ENCODE peak calls at places on chromosomes 3 and 15, in five cellular contexts. One of them, this sample, is unnamed.

GRCh38 chr3:172249039-172249438 is 199.2 kb downstream of the GHSR start:
- DNase-seq in A549: no peak
- DNase-seq in suprapubic skin: no peak
- DNase-seq in tibial nerve: no peak
- DNase-seq in esophagus muscularis mucosa: no peak
- DNase-seq in this sample: no peak

GRCh38 chr3:46812237-46812791 is 50.9 kb downstream of the MYL3 start:
- DNase-seq in suprapubic skin: peak; percentile 78
- DNase-seq in tibial nerve: no peak
- DNase-seq in A549: peak; percentile 21
- DNase-seq in esophagus muscularis mucosa: no peak
- DNase-seq in this sample: peak; percentile 84

GRCh38 chr3:172776049-172776717 is 25.7 kb downstream of the ECT2 start:
- DNase-seq in tibial nerve: no peak
- DNase-seq in A549: no peak
- DNase-seq in esophagus muscularis mucosa: no peak
- DNase-seq in suprapubic skin: no peak
- DNase-seq in this sample: no peak

GRCh38 chr15:61835476-61836106 is 224.7 kb downstream of the VPS13C start:
- DNase-seq in esophagus muscularis mucosa: no peak
- DNase-seq in tibial nerve: peak; percentile 81
- DNase-seq in A549: peak; percentile 57
- DNase-seq in suprapubic skin: peak; percentile 75
- DNase-seq in this sample: peak; percentile 79

GRCh38 chr3:141366285-141367037 is 1.8 kb upstream of the ZBTB38 start:
- DNase-seq in A549: peak; percentile 89
- DNase-seq in suprapubic skin: no peak
- DNase-seq in esophagus muscularis mucosa: peak; percentile 83
- DNase-seq in tibial nerve: peak; percentile 32
- DNase-seq in this sample: peak; percentile 83

GRCh38 chr3:81723732-81724313 is 37.6 kb downstream of the GBE1 start:
- DNase-seq in tibial nerve: no peak
- DNase-seq in esophagus muscularis mucosa: no peak
- DNase-seq in suprapubic skin: no peak
- DNase-seq in A549: peak; percentile 56
- DNase-seq in this sample: no peak

GRCh38 chr15:63601026-63601726 is 4.0 kb downstream of the FBXL22 start:
- DNase-seq in esophagus muscularis mucosa: peak; percentile 79
- DNase-seq in A549: peak; percentile 30
- DNase-seq in tibial nerve: no peak
- DNase-seq in suprapubic skin: peak; percentile 74
- DNase-seq in this sample: peak; percentile 71

GRCh38 chr15:84857418-84858004 is 27.0 kb upstream of the SLC28A1 start:
- DNase-seq in A549: no peak
- DNase-seq in tibial nerve: no peak
- DNase-seq in suprapubic skin: no peak
- DNase-seq in esophagus muscularis mucosa: no peak
- DNase-seq in this sample: no peak

GRCh38 chr3:63791974-63792373 is 27.1 kb upstream of the C3orf49 start:
- DNase-seq in suprapubic skin: no peak
- DNase-seq in A549: peak; percentile 10
- DNase-seq in esophagus muscularis mucosa: no peak
- DNase-seq in tibial nerve: no peak
- DNase-seq in this sample: no peak

GRCh38 chr15:23561914-23562313 is 3.6 kb upstream of the MKRN3 start:
- DNase-seq in esophagus muscularis mucosa: no peak
- DNase-seq in suprapubic skin: no peak
- DNase-seq in A549: no peak
- DNase-seq in tibial nerve: no peak
- DNase-seq in this sample: no peak

GRCh38 chr15:69474291-69474690 is 21.7 kb downstream of the RPLP1 start:
- DNase-seq in esophagus muscularis mucosa: no peak
- DNase-seq in A549: no peak
- DNase-seq in suprapubic skin: peak; percentile 14
- DNase-seq in tibial nerve: no peak
- DNase-seq in this sample: no peak

GRCh38 chr15:89104172-89104564 is 15.9 kb downstream of the ABHD2 start:
- DNase-seq in suprapubic skin: no peak
- DNase-seq in A549: no peak
- DNase-seq in esophagus muscularis mucosa: no peak
- DNase-seq in tibial nerve: peak; percentile 69
- DNase-seq in this sample: peak; percentile 57

GRCh38 chr15:89107984-89108383 is 19.7 kb downstream of the ABHD2 start:
- DNase-seq in esophagus muscularis mucosa: no peak
- DNase-seq in suprapubic skin: no peak
- DNase-seq in A549: no peak
- DNase-seq in tibial nerve: no peak
- DNase-seq in this sample: peak; percentile 75

GRCh38 chr15:89103481-89104171 is 15.4 kb downstream of the ABHD2 start:
- DNase-seq in tibial nerve: no peak
- DNase-seq in suprapubic skin: no peak
- DNase-seq in esophagus muscularis mucosa: no peak
- DNase-seq in A549: no peak
- DNase-seq in this sample: peak; percentile 53

GRCh38 chr15:89106200-89106599 is 17.9 kb downstream of the ABHD2 start:
- DNase-seq in esophagus muscularis mucosa: no peak
- DNase-seq in suprapubic skin: no peak
- DNase-seq in tibial nerve: no peak
- DNase-seq in A549: no peak
- DNase-seq in this sample: peak; percentile 58

GRCh38 chr15:89105147-89105546 is 16.9 kb downstream of the ABHD2 start:
- DNase-seq in A549: peak; percentile 75
- DNase-seq in suprapubic skin: no peak
- DNase-seq in tibial nerve: no peak
- DNase-seq in esophagus muscularis mucosa: no peak
- DNase-seq in this sample: no peak
- TF ChIP-seq EP300 in A549: peak; percentile 79
- TF ChIP-seq EP300 in suprapubic skin: no peak
- TF ChIP-seq EP300 in tibial nerve: peak; percentile 58
- TF ChIP-seq EP300 in esophagus muscularis mucosa: no peak
- TF ChIP-seq EP300 in this sample: no peak

GRCh38 chr3:194128202-194128907 is 7.6 kb upstream of the HES1 start:
- DNase-seq in tibial nerve: no peak
- DNase-seq in suprapubic skin: no peak
- DNase-seq in esophagus muscularis mucosa: no peak
- DNase-seq in A549: no peak
- DNase-seq in this sample: no peak

GRCh38 chr3:194129581-194130133 is 6.3 kb upstream of the HES1 start:
- DNase-seq in suprapubic skin: no peak
- DNase-seq in A549: no peak
- DNase-seq in esophagus muscularis mucosa: no peak
- DNase-seq in tibial nerve: no peak
- DNase-seq in this sample: peak; percentile 20

GRCh38 chr3:194130211-194130610 is 5.7 kb upstream of the HES1 start:
- DNase-seq in suprapubic skin: no peak
- DNase-seq in esophagus muscularis mucosa: no peak
- DNase-seq in tibial nerve: no peak
- DNase-seq in A549: no peak
- DNase-seq in this sample: no peak

GRCh38 chr3:194132465-194133358 is 3.2 kb upstream of the HES1 start:
- DNase-seq in A549: peak; percentile 33
- DNase-seq in suprapubic skin: no peak
- DNase-seq in tibial nerve: no peak
- DNase-seq in esophagus muscularis mucosa: no peak
- DNase-seq in this sample: peak; percentile 46

GRCh38 chr3:194130807-194131589 is 5.0 kb upstream of the HES1 start:
- DNase-seq in esophagus muscularis mucosa: no peak
- DNase-seq in suprapubic skin: no peak
- DNase-seq in A549: peak; percentile 74
- DNase-seq in tibial nerve: no peak
- DNase-seq in this sample: no peak
- TF ChIP-seq POLR2A in esophagus muscularis mucosa: no peak
- TF ChIP-seq POLR2A in suprapubic skin: no peak
- TF ChIP-seq POLR2A in A549: no peak
- TF ChIP-seq POLR2A in tibial nerve: no peak
- TF ChIP-seq POLR2A in this sample: no peak

DNA sequence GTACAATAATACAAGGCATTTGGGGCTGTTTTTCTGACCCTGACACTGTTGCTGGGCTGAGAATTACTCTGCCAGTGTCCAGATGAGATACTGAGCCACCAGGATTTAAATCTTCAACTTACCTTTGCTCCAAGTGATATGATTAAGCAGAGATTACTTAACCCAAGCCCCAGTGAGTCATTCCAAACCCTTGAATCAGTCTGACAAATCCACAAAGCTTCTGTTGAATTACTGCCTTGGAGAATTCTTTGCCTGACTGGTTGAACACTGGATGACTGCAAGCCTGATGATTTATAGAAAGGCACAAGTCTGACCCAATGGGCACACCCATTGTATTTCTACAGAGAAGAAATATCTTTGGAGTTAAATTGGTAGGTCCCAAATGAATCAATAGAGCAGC is 88.2 kb upstream of the TSC22D2 start:
- DNase-seq in A549: peak; percentile 95
- DNase-seq in suprapubic skin: no peak
- DNase-seq in tibial nerve: no peak
- DNase-seq in esophagus muscularis mucosa: no peak
- DNase-seq in this sample: no peak
- TF ChIP-seq EP300 in A549: peak; percentile 52
- TF ChIP-seq EP300 in suprapubic skin: no peak
- TF ChIP-seq EP300 in tibial nerve: no peak
- TF ChIP-seq EP300 in esophagus muscularis mucosa: no peak
- TF ChIP-seq EP300 in this sample: no peak

GRCh38 chr15:42138968-42139386 is 17.5 kb downstream of the PLA2G4F start:
- DNase-seq in A549: no peak
- DNase-seq in suprapubic skin: peak; percentile 45
- DNase-seq in esophagus muscularis mucosa: no peak
- DNase-seq in tibial nerve: no peak
- DNase-seq in this sample: peak; percentile 30
- TF ChIP-seq POLR2A in A549: no peak
- TF ChIP-seq POLR2A in suprapubic skin: no peak
- TF ChIP-seq POLR2A in esophagus muscularis mucosa: no peak
- TF ChIP-seq POLR2A in tibial nerve: no peak
- TF ChIP-seq POLR2A in this sample: no peak

GRCh38 chr3:39108309-39108708 is 829 bp downstream of the TTC21A start:
- DNase-seq in esophagus muscularis mucosa: no peak
- DNase-seq in suprapubic skin: no peak
- DNase-seq in A549: no peak
- DNase-seq in tibial nerve: no peak
- DNase-seq in this sample: no peak
- TF ChIP-seq EP300 in esophagus muscularis mucosa: no peak
- TF ChIP-seq EP300 in suprapubic skin: no peak
- TF ChIP-seq EP300 in A549: no peak
- TF ChIP-seq EP300 in tibial nerve: no peak
- TF ChIP-seq EP300 in this sample: no peak

GRCh38 chr15:81023483-81024264 is 23.0 kb downstream of the TLNRD1 start:
- DNase-seq in suprapubic skin: peak; percentile 91
- DNase-seq in esophagus muscularis mucosa: peak; percentile 93
- DNase-seq in tibial nerve: peak; percentile 86
- DNase-seq in A549: no peak
- DNase-seq in this sample: peak; percentile 89
- TF ChIP-seq POLR2A in suprapubic skin: no peak
- TF ChIP-seq POLR2A in esophagus muscularis mucosa: no peak
- TF ChIP-seq POLR2A in tibial nerve: no peak
- TF ChIP-seq POLR2A in A549: no peak
- TF ChIP-seq POLR2A in this sample: no peak

DNA sequence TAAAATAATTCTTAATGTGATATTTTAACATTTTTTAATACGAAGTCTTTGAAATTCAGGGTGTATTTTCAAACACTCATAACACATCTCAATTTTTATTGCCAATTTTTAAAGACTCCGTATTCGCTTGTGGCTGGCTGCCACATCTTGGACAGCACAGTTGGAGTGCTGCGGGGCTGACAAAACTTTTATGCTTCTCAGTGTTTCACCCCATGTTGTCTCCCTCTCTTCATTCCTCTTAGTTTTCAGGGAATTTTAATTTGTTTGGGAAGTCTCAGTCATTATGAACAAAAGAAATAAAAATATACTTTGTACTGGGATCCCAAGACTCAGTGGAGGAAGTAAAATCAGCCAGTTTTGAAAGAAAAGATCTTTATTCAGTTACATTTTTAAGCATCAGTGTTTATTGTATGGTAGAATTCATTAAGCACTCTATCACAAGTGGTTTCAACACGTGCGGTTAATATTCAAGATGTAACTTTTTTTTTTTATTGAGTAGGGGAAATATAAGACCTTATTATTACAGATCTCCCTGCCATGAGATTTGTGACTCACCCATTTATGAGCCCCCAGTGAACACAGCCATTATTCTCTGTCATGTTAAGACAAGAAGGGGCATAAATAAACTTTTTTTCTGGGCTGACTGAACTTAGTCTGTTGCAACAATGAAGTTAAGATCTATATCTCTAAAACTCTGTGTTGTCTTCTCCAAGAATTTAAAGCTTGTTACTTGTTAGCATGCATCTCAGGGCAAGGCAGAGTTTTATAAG is 26.8 kb downstream of the KAT2B start:
- DNase-seq in A549: no peak
- DNase-seq in tibial nerve: no peak
- DNase-seq in suprapubic skin: no peak
- DNase-seq in esophagus muscularis mucosa: no peak
- DNase-seq in this sample: peak; percentile 72
- TF ChIP-seq EP300 in A549: no peak
- TF ChIP-seq EP300 in tibial nerve: no peak
- TF ChIP-seq EP300 in suprapubic skin: no peak
- TF ChIP-seq EP300 in esophagus muscularis mucosa: no peak
- TF ChIP-seq EP300 in this sample: no peak

GRCh38 chr3:194489736-194490612 is 3.2 kb upstream of the ATP13A3 start:
- DNase-seq in esophagus muscularis mucosa: peak; percentile 78
- DNase-seq in tibial nerve: no peak
- DNase-seq in suprapubic skin: no peak
- DNase-seq in A549: no peak
- DNase-seq in this sample: no peak
- TF ChIP-seq POLR2A in esophagus muscularis mucosa: no peak
- TF ChIP-seq POLR2A in tibial nerve: no peak
- TF ChIP-seq POLR2A in suprapubic skin: no peak
- TF ChIP-seq POLR2A in A549: no peak
- TF ChIP-seq POLR2A in this sample: no peak